ENCODE peak calls at places on chromosomes 12 and 14, in eight cellular contexts. H is epithelial cell of esophagus, I is AG09309, A is GM12864, Z is HFF-Myc, Y is fibroblast of pulmonary artery, M is spleen, O is psoas muscle. V is an unnamed sample.
A peak's percentile ranks its signal among the peaks of the same experiment; 100 is the strongest.

GRCh38 chr12:84826925-84827324 is 85.7 kb downstream of the SLC6A15 start:
- DNase-seq in Y (no peak), O (no peak), Z (no peak), I (no peak), A (no peak), M (no peak), H (no peak), V (no peak)

GRCh38 chr12:45615268-45615667 is 114.2 kb upstream of the ARID2 start:
- DNase-seq in H (peak; percentile 68), M (no peak), I (peak; percentile 18), Y (peak; percentile 47), O (no peak), A (no peak), Z (peak; percentile 57), V (no peak)

GRCh38 chr12:90618606-90619005 is 336.4 kb downstream of the CCER1 start:
- DNase-seq in A (no peak), I (peak; percentile 13), O (no peak), M (no peak), Z (no peak), H (peak; percentile 80), Y (peak; percentile 27), V (no peak)

GRCh38 chr14:45135181-45135580 is 549 bp upstream of the FANCM start:
- DNase-seq in I (no peak), H (peak; percentile 30), Y (peak; percentile 41), O (no peak), M (no peak), A (no peak), Z (no peak), V (no peak)

GRCh38 chr12:53485955-53486729 is 13.1 kb downstream of the MAP3K12 start:
- DNase-seq in O (no peak), I (no peak), A (no peak), M (no peak), Y (no peak), Z (no peak), H (no peak), V (no peak)

GRCh38 chr14:62269204-62269603 is 507.0 kb downstream of the SNAPC1 start:
- DNase-seq in M (no peak), O (no peak), Y (peak; percentile 24), A (no peak), Z (no peak), I (no peak), H (peak; percentile 29), V (no peak)

GRCh38 chr14:56136571-56137498 is 18.6 kb downstream of the PELI2 start:
- DNase-seq in O (no peak), Y (no peak), M (no peak), Z (no peak), H (no peak), A (no peak), I (no peak), V (no peak)

GRCh38 chr12:3128498-3129293 is 51.5 kb downstream of the TSPAN9 start:
- DNase-seq in H (no peak), Z (no peak), M (no peak), I (no peak), O (no peak), A (no peak), Y (no peak), V (no peak)

GRCh38 chr12:15209782-15210181 is 11.4 kb downstream of the RERG start:
- DNase-seq in M (no peak), Y (peak; percentile 78), H (peak; percentile 71), Z (no peak), A (no peak), I (peak; percentile 8), O (no peak), V (no peak)

GRCh38 chr12:115096673-115097349 is 412.8 kb upstream of the TBX3 start:
- DNase-seq in M (no peak), I (peak; percentile 20), H (no peak), Y (peak; percentile 32), O (peak; percentile 16), Z (peak; percentile 86), A (no peak), V (peak; percentile 41)

GRCh38 chr14:68216957-68217356 is 397.4 kb downstream of the RAD51B start:
- DNase-seq in Y (no peak), Z (no peak), O (no peak), H (no peak), I (no peak), A (no peak), M (no peak), V (no peak)

GRCh38 chr12:12224240-12224940 is 42.5 kb downstream of the LRP6 start:
- DNase-seq in A (no peak), H (no peak), Y (peak; percentile 31), M (no peak), Z (no peak), I (peak; percentile 16), O (no peak), V (no peak)

GRCh38 chr14:102920998-102921304 is 1.5 kb upstream of the AMN start:
- DNase-seq in Y (no peak), Z (no peak), O (no peak), A (no peak), H (no peak), I (no peak), M (no peak), V (no peak)

GRCh38 chr12:6345319-6346071 is 3.6 kb upstream of the TNFRSF1A start:
- DNase-seq in Z (no peak), O (no peak), H (peak; percentile 84), Y (peak; percentile 97), A (no peak), M (peak; percentile 86), I (peak; percentile 85), V (no peak)

GRCh38 chr14:52354257-52354656 is 40.1 kb downstream of the PTGER2 start:
- DNase-seq in Z (no peak), O (no peak), A (no peak), H (no peak), I (no peak), M (no peak), Y (peak; percentile 18), V (no peak)

GRCh38 chr12:7092229-7092985 is at the start of gene C1R:
- DNase-seq in I (peak; percentile 78), A (no peak), H (peak; percentile 65), Y (peak; percentile 95), Z (peak; percentile 55), O (peak; percentile 80), M (peak; percentile 86), V (peak; percentile 71)

GRCh38 chr12:103391103-103391502 is 104.7 kb downstream of the C12orf42 start:
- DNase-seq in Z (no peak), O (no peak), I (no peak), A (no peak), M (no peak), H (no peak), Y (no peak), V (no peak)

GRCh38 chr12:41932028-41932427 is 212.6 kb downstream of the GXYLT1 start:
- DNase-seq in A (no peak), O (no peak), H (no peak), Z (no peak), Y (no peak), I (no peak), M (no peak), V (no peak)
- H3K4me3 ChIP-seq in A (no peak overlapping the region), O (peak overlapping the region; percentile 67), H (no peak overlapping the region), Z (peak overlapping the region; percentile 22), Y (peak overlapping the region; percentile 51), I (no peak overlapping the region), M (peak overlapping the region; percentile 19), V (peak overlapping the region; percentile 66)

GRCh38 chr14:72451081-72451972 is 442.6 kb downstream of the DPF3 start:
- DNase-seq in M (no peak), Z (no peak), H (peak; percentile 23), Y (no peak), O (no peak), I (no peak), A (peak; percentile 55), V (no peak)
- TF ChIP-seq CTCF in M (no peak), Z (no peak), H (no peak), Y (no peak), O (no peak), I (no peak), A (no peak), V (no peak)

GRCh38 chr12:823043-823698 is 70.8 kb downstream of the WNK1 start:
- DNase-seq in M (no peak), O (no peak), I (no peak), H (no peak), Z (no peak), Y (no peak), A (peak; percentile 68), V (no peak)

GRCh38 chr12:817941-818600 is 65.7 kb downstream of the WNK1 start:
- DNase-seq in A (no peak), Z (no peak), H (no peak), Y (no peak), M (no peak), I (no peak), O (no peak), V (no peak)

GRCh38 chr12:820336-820735 is 68.0 kb downstream of the WNK1 start:
- DNase-seq in H (no peak), M (no peak), I (no peak), Z (no peak), O (no peak), Y (no peak), A (no peak), V (no peak)

GRCh38 chr12:818733-819132 is 66.4 kb downstream of the WNK1 start:
- DNase-seq in Y (peak; percentile 21), Z (no peak), A (no peak), M (no peak), I (no peak), H (peak; percentile 14), O (no peak), V (no peak)
- H3K4me3 ChIP-seq in Y (no peak overlapping the region), Z (no peak overlapping the region), A (no peak overlapping the region), M (no peak overlapping the region), I (no peak overlapping the region), H (no peak overlapping the region), O (no peak overlapping the region), V (no peak overlapping the region)

GRCh38 chr12:120439646-120440247 is 1.8 kb downstream of the COX6A1 start:
- DNase-seq in Y (peak; percentile 65), H (peak; percentile 77), Z (peak; percentile 45), M (peak; percentile 77), A (peak; percentile 49), I (no peak), O (peak; percentile 42), V (peak; percentile 29)

GRCh38 chr12:120432772-120433525 is 5.0 kb upstream of the COX6A1 start:
- DNase-seq in Y (no peak), I (no peak), Z (no peak), O (no peak), M (no peak), A (no peak), H (no peak), V (no peak)

GRCh38 chr12:120438495-120439198 is 734 bp downstream of the COX6A1 start:
- DNase-seq in I (no peak), O (no peak), Z (no peak), A (no peak), M (no peak), H (peak; percentile 13), Y (no peak), V (no peak)

DNA sequence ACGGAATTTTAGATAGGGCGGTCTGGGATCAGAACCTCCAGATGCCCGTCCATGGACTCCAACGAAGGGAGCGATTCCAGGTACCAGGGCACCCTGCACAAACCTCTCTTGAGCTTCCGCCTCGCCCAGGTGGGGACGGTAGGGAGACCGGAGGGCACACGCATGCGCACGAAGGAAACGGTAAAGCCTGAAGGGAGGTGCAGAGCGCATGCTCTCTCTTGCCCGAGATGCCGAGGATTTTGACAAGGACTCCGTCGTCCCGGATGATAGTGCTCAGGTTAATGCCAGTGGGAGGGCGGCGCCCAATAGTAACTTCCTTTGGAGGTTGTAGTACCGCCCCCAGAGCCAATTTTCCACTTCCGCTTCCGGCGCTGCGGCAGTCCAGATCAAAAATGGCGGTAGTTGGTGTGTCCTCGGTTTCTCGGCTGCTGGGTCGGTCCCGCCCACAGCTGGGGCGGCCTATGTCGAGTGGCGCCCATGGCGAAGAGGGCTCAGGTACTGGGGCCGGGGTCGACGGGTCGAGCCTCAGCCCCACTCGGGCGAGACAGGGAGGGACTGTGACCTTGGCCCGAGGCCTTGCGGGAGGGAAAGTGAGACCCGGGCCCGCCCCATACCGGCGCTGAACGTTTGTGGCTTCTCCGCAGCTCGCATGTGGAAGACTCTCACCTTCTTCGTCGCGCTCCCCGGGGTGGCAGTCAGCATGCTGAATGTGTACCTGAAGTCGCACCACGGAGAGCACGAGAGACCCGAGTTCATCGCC is at the start of gene COX6A1:
- DNase-seq in M (peak; percentile 98), O (peak; percentile 94), A (peak; percentile 99), H (peak; percentile 99), Z (peak; percentile 97), I (peak; percentile 85), Y (peak; percentile 98), V (peak; percentile 95)
- TF ChIP-seq CTCF in M (no peak), O (no peak), A (no peak), H (peak; percentile 13), Z (no peak), I (peak; percentile 10), Y (no peak), V (no peak)

V was measured in left ventricle myocardium inferior.